ENCODE peak calls at places on chromosomes 3 and 15, in five cellular contexts. Q is GM23338, O is HepG2, P is HCT116, T is endothelial cell of umbilical vein. Y is an unnamed sample.

GRCh38 chr3:48708481-48708889 is 8.5 kb downstream of the IP6K2 start:
- DNase-seq in Q (no peak), O (no peak), P (no peak), T (no peak), Y (no peak)

GRCh38 chr15:31326729-31327673 is at the start of gene KLF13:
- DNase-seq in Q (no peak), O (no peak), P (no peak), T (no peak), Y (no peak)

GRCh38 chr3:36077320-36077719 is 303.0 kb upstream of the STAC start:
- DNase-seq in Q (no peak), O (no peak), P (no peak), T (no peak), Y (no peak)

GRCh38 chr3:149736180-149737100 is 15.8 kb downstream of the COMMD2 start:
- DNase-seq in Q (no peak), O (peak; percentile 67), P (peak; percentile 40), T (peak; percentile 29), Y (peak; percentile 40)

GRCh38 chr15:59952960-59953359 is 51.2 kb upstream of the FOXB1 start:
- DNase-seq in Q (no peak), O (no peak), P (no peak), T (no peak), Y (no peak)

GRCh38 chr15:38642689-38643270 is 78.2 kb upstream of the RASGRP1 start:
- DNase-seq in Q (peak; percentile 23), O (no peak), P (no peak), T (no peak), Y (no peak)

GRCh38 chr3:147688868-147689267 is 279.7 kb downstream of the ZIC1 start:
- DNase-seq in Q (peak; percentile 8), O (no peak), P (no peak), T (no peak), Y (no peak)

GRCh38 chr15:95097366-95097765 is 866.0 kb downstream of the MCTP2 start:
- DNase-seq in Q (no peak), O (no peak), P (no peak), T (no peak), Y (no peak)

GRCh38 chr15:100082761-100083402 is 258.9 kb downstream of the ADAMTS17 start:
- DNase-seq in Q (no peak), O (no peak), P (no peak), T (no peak), Y (no peak)

GRCh38 chr3:172034786-172035685 is 4.3 kb upstream of the FNDC3B start:
- DNase-seq in Q (peak; percentile 80), O (no peak), P (peak; percentile 37), T (no peak), Y (no peak)

DNA sequence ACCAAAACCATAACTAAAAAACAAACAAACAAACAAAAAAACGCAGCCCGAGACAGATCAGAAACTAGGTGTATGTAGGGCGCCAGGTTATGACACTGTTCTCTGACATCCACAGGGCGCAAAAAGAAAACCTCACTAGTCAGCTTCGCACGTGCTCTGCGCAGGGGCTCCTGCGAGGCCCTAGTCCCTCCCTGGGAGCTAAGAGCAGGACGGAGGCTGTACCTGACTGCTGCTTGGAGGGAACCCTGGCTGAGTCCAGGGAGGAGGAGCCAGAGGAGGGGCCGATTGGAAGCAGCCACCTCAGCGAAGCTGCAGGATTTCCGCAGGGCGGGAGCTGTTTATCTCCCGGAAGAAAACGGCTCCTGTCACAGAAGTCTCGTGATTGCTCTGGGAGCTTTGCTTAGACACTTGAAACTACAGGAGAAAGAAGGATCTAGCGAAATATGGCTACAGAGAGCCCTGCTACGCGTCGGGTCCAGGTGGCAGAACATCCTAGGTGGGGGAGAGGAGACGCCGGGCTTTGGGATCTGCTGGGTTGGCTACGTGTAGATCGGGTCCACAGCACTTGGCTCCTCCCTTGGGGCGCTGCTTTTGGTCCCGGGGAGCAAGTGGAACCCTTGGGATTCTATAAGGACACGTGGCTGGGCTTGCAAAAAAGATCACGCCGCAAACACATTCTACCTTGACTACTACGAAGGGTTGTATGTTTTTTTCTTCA is at the start of gene GALK2:
- DNase-seq in Q (peak; percentile 98), O (peak; percentile 84), P (peak; percentile 75), T (peak; percentile 85), Y (peak; percentile 57)
- TF ChIP-seq POLR2AphosphoS5 in Q (peak; percentile 54), O (peak; percentile 85), P (peak; percentile 83), T (no peak), Y (peak; percentile 72)

GRCh38 chr15:88705769-88706165 is 67.0 kb downstream of the ISG20 start:
- DNase-seq in Q (no peak), O (no peak), P (no peak), T (no peak), Y (no peak)
- TF ChIP-seq EZH2 in Q (no peak), O (no peak), P (no peak), T (no peak), Y (no peak)

GRCh38 chr15:97679289-97679688 is 281.2 kb upstream of the ARRDC4 start:
- DNase-seq in Q (no peak), O (no peak), P (no peak), T (no peak), Y (no peak)
- H3K27ac ChIP-seq in Q (no peak overlapping the region), O (no peak overlapping the region), P (no peak overlapping the region), T (no peak overlapping the region), Y (no peak overlapping the region)

GRCh38 chr15:41849861-41850260 is 11.2 kb downstream of the PLA2G4B start:
- DNase-seq in Q (no peak), O (no peak), P (no peak), T (no peak), Y (no peak)
- TF ChIP-seq POLR2AphosphoS5 in Q (no peak), O (no peak), P (no peak), T (no peak), Y (no peak)

DNA sequence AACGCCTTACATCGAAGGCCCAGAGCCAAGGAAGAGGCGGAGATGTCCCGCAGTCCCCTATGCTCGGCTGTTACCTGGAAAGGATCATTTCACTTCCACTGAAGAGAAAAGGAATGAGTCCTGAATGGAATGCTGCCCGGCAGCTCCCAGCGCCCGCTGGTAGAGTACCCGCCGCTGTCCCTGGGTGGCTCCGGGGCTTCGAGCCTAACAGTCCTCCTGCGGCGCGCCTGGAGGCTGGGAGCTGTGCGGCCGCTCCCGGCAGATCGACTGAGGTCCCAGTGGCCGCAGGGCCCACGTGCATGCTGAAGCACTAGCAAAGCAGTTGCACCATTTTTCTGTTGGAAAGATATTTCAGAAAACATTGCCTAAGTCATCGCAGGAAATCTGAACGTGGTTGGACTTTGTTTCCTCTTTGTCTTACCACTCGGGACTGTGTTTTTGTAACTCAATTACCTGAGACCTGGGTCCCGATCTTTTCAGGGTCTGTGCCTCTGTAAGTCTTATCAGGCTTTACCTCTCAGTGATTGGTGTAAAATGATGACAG is 984 bp downstream of the RNU6-1 start:
- DNase-seq in Q (peak; percentile 93), O (peak; percentile 56), P (no peak), T (no peak), Y (no peak)
- TF ChIP-seq EZH2 in Q (peak; percentile 14), O (no peak), P (no peak), T (no peak), Y (no peak)

DNA sequence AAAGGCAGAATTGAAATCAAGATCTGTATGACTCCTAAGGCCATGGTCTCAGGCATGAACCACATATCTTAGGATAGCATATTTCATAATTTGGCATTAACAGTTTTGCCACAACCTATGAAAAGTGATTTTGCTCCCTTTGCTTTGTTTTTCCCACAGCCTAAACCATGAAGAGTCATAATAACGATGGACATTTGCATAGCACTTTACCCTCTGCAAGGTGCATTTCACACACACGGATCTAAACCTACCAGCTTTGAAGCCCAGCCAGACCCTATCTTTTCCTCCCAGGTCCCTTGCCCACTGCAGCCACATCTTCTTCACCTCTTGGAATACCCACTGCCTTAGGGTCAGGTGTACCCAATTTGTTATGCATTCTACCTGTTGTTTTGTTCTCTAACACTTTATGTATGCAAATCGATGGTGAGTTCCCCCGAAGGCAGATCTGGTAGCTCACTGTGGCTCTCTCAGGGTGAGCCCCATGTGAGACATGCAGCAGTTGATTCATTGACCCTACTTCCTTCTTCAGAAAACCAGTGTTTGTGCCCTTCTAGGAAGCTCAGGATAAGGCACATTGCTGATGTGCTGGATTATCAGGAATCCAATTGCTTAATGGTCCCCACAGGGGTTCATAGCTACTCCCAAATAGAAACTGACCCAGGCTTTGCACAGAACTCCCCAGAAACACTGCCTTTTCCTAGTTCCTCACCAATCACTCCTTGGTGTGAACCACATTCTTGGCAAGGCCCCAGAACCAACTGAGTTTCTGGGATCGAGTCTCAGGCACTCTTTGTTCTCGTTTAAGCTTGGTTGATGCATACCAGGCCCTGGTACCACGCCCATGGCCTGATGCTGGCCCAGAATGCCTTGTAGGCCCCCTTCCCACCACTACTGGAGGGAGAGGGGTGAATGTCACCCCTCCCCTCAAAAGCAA is 8.8 kb downstream of the ARHGAP31 start:
- DNase-seq in Q (no peak), O (no peak), P (no peak), T (no peak), Y (no peak)
- H3K27ac ChIP-seq in Q (no peak overlapping the region), O (no peak overlapping the region), P (no peak overlapping the region), T (no peak overlapping the region), Y (peak overlapping the region; percentile 55)